ENCODE peak calls at places on chromosomes 7 and 10, in eight cellular contexts. F is Calu3, Q is WTC11, Y is neural crest cell, D is Peyer's patch, M is GM20000, O is astrocyte, E is GM13977. K is an unnamed sample.

GRCh38 chr10:124156524-124157225 is 63.3 kb upstream of the CHST15 start:
- DNase-seq in E (no peak), D (peak; percentile 58), M (no peak), O (no peak), Y (no peak), F (peak; percentile 6), Q (peak; percentile 46), K (no peak)

GRCh38 chr7:6237002-6237401 is 35.4 kb downstream of the CYTH3 start:
- DNase-seq in D (no peak), Y (no peak), F (no peak), O (no peak), Q (no peak), M (no peak), E (no peak), K (no peak)

GRCh38 chr10:18565006-18565405 is 86.4 kb downstream of the NSUN6 start:
- DNase-seq in Y (no peak), D (no peak), F (no peak), Q (no peak), E (no peak), M (no peak), O (no peak), K (no peak)

GRCh38 chr10:78953124-78954008 is 115.4 kb upstream of the ZMIZ1 start:
- DNase-seq in F (no peak), Q (no peak), O (peak; percentile 70), E (no peak), M (no peak), D (no peak), Y (no peak), K (no peak)

GRCh38 chr7:158746957-158747356 is 42.4 kb upstream of the NCAPG2 start:
- DNase-seq in O (no peak), Y (no peak), E (no peak), M (no peak), D (no peak), Q (no peak), F (no peak), K (no peak)

GRCh38 chr10:91406322-91406721 is 3.8 kb upstream of the HECTD2 start:
- DNase-seq in O (no peak), F (no peak), M (no peak), E (no peak), Y (no peak), Q (no peak), D (no peak), K (no peak)

GRCh38 chr7:39375874-39376190 is 190.4 kb upstream of the YAE1 start:
- DNase-seq in Y (no peak), O (no peak), E (no peak), D (no peak), Q (no peak), F (no peak), M (no peak), K (no peak)

GRCh38 chr7:131642429-131642828 is 86.0 kb upstream of the PODXL start:
- DNase-seq in D (no peak), E (no peak), M (no peak), O (no peak), Q (no peak), Y (no peak), F (no peak), K (no peak)

GRCh38 chr10:9305018-9305655 is 1250.6 kb downstream of the GATA3 start:
- DNase-seq in O (no peak), F (no peak), Y (no peak), E (no peak), D (no peak), M (no peak), Q (no peak), K (no peak)

GRCh38 chr7:19971941-19972340 is 198.5 kb upstream of the TMEM196 start:
- DNase-seq in O (peak; percentile 35), Y (no peak), Q (no peak), E (no peak), M (no peak), D (no peak), F (no peak), K (no peak)

GRCh38 chr7:123763191-123763661 is 14.4 kb upstream of the WASL start:
- DNase-seq in E (no peak), O (no peak), F (no peak), Q (no peak), Y (no peak), M (no peak), D (no peak), K (no peak)

GRCh38 chr10:99612167-99612831 is 7.9 kb downstream of the SLC25A28 start:
- DNase-seq in M (peak; percentile 70), D (peak; percentile 68), Q (peak; percentile 23), F (peak; percentile 38), E (peak; percentile 69), Y (peak; percentile 26), O (peak; percentile 12), K (peak; percentile 53)

GRCh38 chr10:91162495-91163268 is 57.8 kb upstream of the PCGF5 start:
- DNase-seq in O (peak; percentile 20), D (peak; percentile 88), E (peak; percentile 75), M (peak; percentile 87), Q (peak; percentile 41), F (peak; percentile 42), Y (peak; percentile 41), K (peak; percentile 52)

GRCh38 chr10:117133273-117134083 is 4.6 kb downstream of the VAX1 start:
- DNase-seq in Y (no peak), E (peak; percentile 42), M (peak; percentile 32), D (no peak), O (no peak), Q (peak; percentile 20), F (no peak), K (no peak)

GRCh38 chr7:57425969-57426628 is 23.9 kb upstream of the ZNF716 start:
- DNase-seq in O (no peak), D (no peak), Y (no peak), M (no peak), F (no peak), Q (no peak), E (peak; percentile 1), K (no peak)

GRCh38 chr10:43867667-43868361 is 219.1 kb upstream of the ZNF32 start:
- DNase-seq in Q (no peak), E (no peak), M (no peak), F (no peak), D (no peak), O (peak; percentile 82), Y (no peak), K (no peak)

GRCh38 chr10:48742891-48743845 is 58.5 kb downstream of the WDFY4 start:
- DNase-seq in O (no peak), D (no peak), F (no peak), M (no peak), Q (no peak), Y (no peak), E (peak; percentile 26), K (no peak)

GRCh38 chr10:87642486-87642885 is 17.2 kb upstream of the PAPSS2 start:
- DNase-seq in O (no peak), Q (no peak), F (no peak), E (no peak), Y (no peak), D (no peak), M (no peak), K (no peak)

GRCh38 chr7:116524609-116525297 is at the start of gene CAV1:
- DNase-seq in F (peak; percentile 67), E (peak; percentile 53), Q (peak; percentile 60), D (peak; percentile 79), O (peak; percentile 87), Y (peak; percentile 18), M (peak; percentile 61), K (peak; percentile 12)
- TF ChIP-seq CTCF in F (no peak), E (no peak), Q (no peak), D (no peak), O (no peak), Y (no peak), M (no peak), K (no peak)

GRCh38 chr7:840001-840600 is 7.8 kb downstream of the SUN1 start:
- DNase-seq in O (no peak), Y (no peak), D (no peak), F (no peak), M (no peak), E (no peak), Q (no peak), K (no peak)
- TF ChIP-seq CTCF in O (no peak), Y (no peak), D (no peak), F (no peak), M (no peak), E (no peak), Q (no peak), K (no peak)

GRCh38 chr7:17680943-17681351 is 259.3 kb downstream of the SNX13 start:
- DNase-seq in Y (no peak), E (no peak), D (no peak), M (no peak), F (no peak), O (no peak), Q (no peak), K (no peak)
- TF ChIP-seq CTCF in Y (peak; percentile 65), E (peak; percentile 49), D (peak; percentile 52), M (no peak), F (peak; percentile 54), O (peak; percentile 46), Q (peak; percentile 40), K (no peak)

DNA sequence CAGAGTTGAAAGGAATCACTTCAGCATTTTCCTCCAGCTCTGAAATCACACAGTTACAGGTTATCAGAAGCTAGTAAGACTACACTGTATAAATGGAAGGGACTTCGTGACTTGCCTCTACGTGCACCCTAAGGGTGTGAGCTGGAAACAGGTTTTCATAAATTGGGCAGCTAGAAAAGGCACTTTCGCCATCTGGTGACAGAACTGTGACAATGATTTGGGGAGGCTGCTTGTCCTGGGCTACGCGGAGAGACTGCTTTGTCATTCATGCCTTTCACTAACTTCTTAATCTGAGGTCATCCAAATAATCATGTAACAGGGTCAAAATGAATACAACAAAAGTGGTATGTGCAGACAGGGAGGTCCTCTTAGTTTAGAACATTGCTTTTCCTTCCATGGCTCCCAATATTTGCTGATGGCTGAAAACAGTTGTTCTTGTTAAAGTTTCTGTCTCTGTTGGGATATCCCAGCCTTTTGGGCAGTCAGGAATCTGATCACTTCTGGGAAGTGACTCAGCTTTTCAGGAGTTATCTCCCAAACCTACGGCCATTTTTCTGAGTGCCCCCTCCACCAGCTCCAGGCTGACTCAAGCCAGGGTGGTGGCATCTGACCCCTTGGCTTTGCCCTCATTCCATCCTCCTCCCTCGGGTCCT is 17.8 kb downstream of the VWC2 start:
- DNase-seq in O (no peak), M (peak; percentile 67), Y (peak; percentile 40), Q (peak; percentile 48), D (no peak), F (peak; percentile 46), E (peak; percentile 65), K (peak; percentile 64)
- TF ChIP-seq CTCF in O (no peak), M (peak; percentile 55), Y (peak; percentile 75), Q (no peak), D (no peak), F (peak; percentile 21), E (peak; percentile 78), K (peak; percentile 76)

GRCh38 chr7:95840953-95841950 is 68.9 kb downstream of the DYNC1I1 start:
- DNase-seq in Y (no peak), D (no peak), E (peak; percentile 50), O (no peak), M (peak; percentile 28), Q (no peak), F (no peak), K (no peak)
- TF ChIP-seq CTCF in Y (peak; percentile 48), D (no peak), E (peak; percentile 42), O (no peak), M (peak; percentile 14), Q (peak; percentile 55), F (no peak), K (peak; percentile 35)